ENCODE peak calls at places on chromosomes 6 and 20, in eight cellular contexts. D is memory B cell; O is heart right ventricle; B is activated CD8-positive, alpha-beta memory T cell treated with anti-CD3 and anti-CD28 coated beads for 48 hours; V is HEK293T; A is stimulated activated CD4-positive, alpha-beta T cell treated with anti-CD3 and anti-CD28 coated beads, Interleukin-1b, Interleukin-23, amount 100 ng/mL, for 4 hours; R is nucleus accumbens; N is NCI-H69. I is an unnamed sample.

GRCh38 chr6:100176951-100177710 is 183.1 kb upstream of the MCHR2 start:
- DNase-seq in D (no peak), O (no peak), B (no peak), V (no peak), A (no peak), R (no peak), N (peak), I (no peak)

GRCh38 chr6:74798302-74798701 is 407.6 kb downstream of the COL12A1 start:
- DNase-seq in D (no peak), O (no peak), B (no peak), V (no peak), A (no peak), R (no peak), N (no peak), I (no peak)

GRCh38 chr6:69994251-69994650 is 127.9 kb downstream of the COL19A1 start:
- DNase-seq in D (no peak), O (no peak), B (no peak), V (no peak), A (no peak), R (no peak), N (no peak), I (no peak)

GRCh38 chr20:4763261-4763660 is 41.6 kb downstream of the PRND start:
- DNase-seq in D (no peak), O (no peak), B (no peak), V (no peak), A (no peak), R (no peak), N (no peak), I (no peak)

GRCh38 chr6:7311920-7312615 is 931 bp downstream of the SSR1 start:
- DNase-seq in D (no peak), O (no peak), B (no peak), V (no peak), A (no peak), R (no peak), N (peak), I (no peak)

GRCh38 chr20:35465976-35466375 is 10.6 kb downstream of the CEP250 start:
- DNase-seq in D (no peak), O (peak), B (no peak), V (no peak), A (no peak), R (no peak), N (no peak), I (no peak)

GRCh38 chr6:148367418-148368024 is 24.9 kb downstream of the SASH1 start:
- DNase-seq in D (no peak), O (peak), B (no peak), V (no peak), A (no peak), R (no peak), N (peak), I (no peak)

GRCh38 chr6:157392927-157393666 is 12.1 kb downstream of the ZDHHC14 start:
- DNase-seq in D (no peak), O (no peak), B (no peak), V (no peak), A (no peak), R (no peak), N (no peak), I (no peak)

GRCh38 chr6:21149460-21149859 is 444.1 kb upstream of the SOX4 start:
- DNase-seq in D (no peak), O (no peak), B (no peak), V (no peak), A (no peak), R (no peak), N (no peak), I (no peak)

GRCh38 chr20:38725959-38726848 is 1.9 kb downstream of the SLC32A1 start:
- DNase-seq in D (peak), O (peak), B (no peak), V (no peak), A (no peak), R (no peak), N (peak), I (no peak)

GRCh38 chr6:157974341-157974894 is 7.2 kb upstream of the SYNJ2 start:
- DNase-seq in D (no peak), O (no peak), B (no peak), V (no peak), A (no peak), R (no peak), N (no peak), I (no peak)

GRCh38 chr6:166237611-166238010 is 70.0 kb upstream of the TBXT start:
- DNase-seq in D (no peak), O (no peak), B (no peak), V (no peak), A (no peak), R (no peak), N (no peak), I (no peak)

I was measured in activated naive CD4-positive, alpha-beta T cell.